ENCODE peak calls at places on chromosomes 1 and 21, in four cellular contexts. F, D, V and P are unnamed samples.

GRCh38 chr1:17539202-17539525 is 334 bp upstream of the ARHGEF10L start:
- DNase-seq in F (no peak), V (no peak), D (no peak), P (no peak)

GRCh38 chr1:2845874-2846273 is 44.4 kb upstream of the TTC34 start:
- DNase-seq in D (no peak), V (no peak), F (no peak), P (no peak)

GRCh38 chr1:232709339-232709738 is 79.4 kb upstream of the SIPA1L2 start:
- DNase-seq in F (no peak), V (no peak), D (no peak), P (no peak)

GRCh38 chr1:212286437-212287131 is 1.4 kb downstream of the PPP2R5A start:
- DNase-seq in V (no peak), D (no peak), F (no peak), P (no peak)

GRCh38 chr1:242712248-242712647 is 187.8 kb upstream of the PLD5 start:
- DNase-seq in F (no peak), V (no peak), D (no peak), P (no peak)

GRCh38 chr21:45228171-45228641 is 59.5 kb downstream of the POFUT2 start:
- DNase-seq in V (no peak), F (no peak), D (no peak), P (no peak)

GRCh38 chr1:8663915-8664331 is 153.5 kb downstream of the RERE start:
- DNase-seq in V (no peak), D (no peak), F (no peak), P (no peak)

GRCh38 chr1:47708658-47709301 is 270.9 kb downstream of the FOXD2 start:
- DNase-seq in D (peak; percentile 52), V (peak; percentile 76), F (no peak), P (no peak)

GRCh38 chr1:145985129-145985501 is 11.3 kb downstream of the TXNIP start:
- DNase-seq in F (no peak), V (no peak), D (no peak), P (no peak)

GRCh38 chr1:201515895-201516294 is 9.0 kb upstream of the CSRP1 start:
- DNase-seq in F (peak; percentile 69), V (no peak), D (no peak), P (no peak)

GRCh38 chr21:45140346-45140940 is 66.1 kb downstream of the ADARB1 start:
- DNase-seq in V (peak; percentile 85), D (peak; percentile 90), F (peak; percentile 83), P (no peak)

GRCh38 chr1:222697858-222698257 is 14.4 kb downstream of the AIDA start:
- DNase-seq in D (no peak), V (no peak), F (no peak), P (no peak)

GRCh38 chr1:27668808-27669723 is 2.9 kb downstream of the IFI6 start:
- DNase-seq in F (peak; percentile 84), D (peak; percentile 85), V (peak; percentile 94), P (no peak)

GRCh38 chr21:30561264-30561895 is at the start of gene KRTAP19-7:
- DNase-seq in D (no peak), F (no peak), V (no peak), P (no peak)

GRCh38 chr1:162678439-162678838 is 46.2 kb downstream of the DDR2 start:
- DNase-seq in F (no peak), D (no peak), V (no peak), P (no peak)

GRCh38 chr1:40179496-40180089 is 18.4 kb downstream of the RLF start:
- DNase-seq in D (no peak), V (no peak), F (no peak), P (no peak)

GRCh38 chr1:28775121-28775942 is 36.6 kb upstream of the OPRD1 start:
- DNase-seq in V (peak; percentile 77), D (no peak), F (peak; percentile 42), P (no peak)

GRCh38 chr1:220695426-220695825 is 5.3 kb downstream of the C1orf115 start:
- DNase-seq in V (no peak), F (peak; percentile 3), D (no peak), P (no peak)

GRCh38 chr1:93219443-93219842 is 38.9 kb downstream of the CCDC18 start:
- DNase-seq in V (no peak), D (no peak), F (no peak), P (peak; percentile 16)

GRCh38 chr1:96971439-96971838 is 249.9 kb downstream of the PTBP2 start:
- DNase-seq in V (no peak), F (no peak), D (no peak), P (no peak)

GRCh38 chr1:213883618-213884017 is 104.2 kb upstream of the PROX1 start:
- DNase-seq in V (no peak), F (no peak), D (no peak), P (no peak)

GRCh38 chr1:207833381-207833780 is 77.5 kb downstream of the CD34 start:
- DNase-seq in D (no peak), V (no peak), F (peak; percentile 46), P (no peak)

GRCh38 chr1:207832796-207833195 is 78.1 kb downstream of the CD34 start:
- DNase-seq in F (no peak), V (no peak), D (no peak), P (no peak)

GRCh38 chr1:207830788-207831187 is 78.9 kb downstream of the CD46 start:
- DNase-seq in F (no peak), D (no peak), V (no peak), P (no peak)

GRCh38 chr1:207829576-207829975 is 77.7 kb downstream of the CD46 start:
- DNase-seq in V (no peak), D (no peak), F (no peak), P (no peak)

GRCh38 chr1:207831517-207832327 is 79.2 kb downstream of the CD34 start:
- DNase-seq in D (no peak), V (no peak), F (no peak), P (peak; percentile 94)
- TF ChIP-seq USF1 in D (no peak), V (no peak), F (peak; percentile 79), P (peak; percentile 67)

DNA sequence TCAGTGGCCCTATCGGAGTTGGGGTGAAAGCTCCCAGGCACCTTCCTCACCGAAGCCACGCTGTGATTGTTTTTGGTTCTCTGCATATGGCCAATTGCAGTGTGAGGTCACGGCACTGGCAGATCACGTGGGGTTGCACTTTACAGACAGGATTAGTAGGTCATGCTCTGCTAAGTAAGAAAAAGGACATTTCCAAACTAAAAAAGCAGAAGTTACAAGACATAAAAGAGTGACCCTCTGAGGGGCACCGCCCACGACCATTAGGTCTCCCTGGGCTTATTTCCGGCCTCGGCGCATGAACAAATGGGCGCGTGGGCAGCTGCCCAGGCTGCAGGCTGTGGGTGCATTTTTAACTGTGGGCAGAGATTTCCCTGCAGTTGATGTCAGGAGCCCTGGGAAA is 2.0 kb downstream of the CAPN9 start:
- DNase-seq in V (no peak), F (no peak), D (no peak), P (peak; percentile 4)
- TF ChIP-seq USF1 in V (no peak), F (peak; percentile 75), D (no peak), P (no peak)

GRCh38 chr1:234533975-234534876 is 55.2 kb upstream of the TARBP1 start:
- DNase-seq in V (no peak), D (peak; percentile 58), F (no peak), P (no peak)

GRCh38 chr1:234535208-234535607 is 56.2 kb upstream of the TARBP1 start:
- DNase-seq in D (no peak), V (no peak), F (no peak), P (no peak)

GRCh38 chr1:234536756-234537155 is 57.8 kb upstream of the TARBP1 start:
- DNase-seq in D (no peak), V (no peak), F (no peak), P (no peak)

GRCh38 chr1:234537236-234537635 is 58.3 kb upstream of the TARBP1 start:
- DNase-seq in D (no peak), V (no peak), F (no peak), P (no peak)

DNA sequence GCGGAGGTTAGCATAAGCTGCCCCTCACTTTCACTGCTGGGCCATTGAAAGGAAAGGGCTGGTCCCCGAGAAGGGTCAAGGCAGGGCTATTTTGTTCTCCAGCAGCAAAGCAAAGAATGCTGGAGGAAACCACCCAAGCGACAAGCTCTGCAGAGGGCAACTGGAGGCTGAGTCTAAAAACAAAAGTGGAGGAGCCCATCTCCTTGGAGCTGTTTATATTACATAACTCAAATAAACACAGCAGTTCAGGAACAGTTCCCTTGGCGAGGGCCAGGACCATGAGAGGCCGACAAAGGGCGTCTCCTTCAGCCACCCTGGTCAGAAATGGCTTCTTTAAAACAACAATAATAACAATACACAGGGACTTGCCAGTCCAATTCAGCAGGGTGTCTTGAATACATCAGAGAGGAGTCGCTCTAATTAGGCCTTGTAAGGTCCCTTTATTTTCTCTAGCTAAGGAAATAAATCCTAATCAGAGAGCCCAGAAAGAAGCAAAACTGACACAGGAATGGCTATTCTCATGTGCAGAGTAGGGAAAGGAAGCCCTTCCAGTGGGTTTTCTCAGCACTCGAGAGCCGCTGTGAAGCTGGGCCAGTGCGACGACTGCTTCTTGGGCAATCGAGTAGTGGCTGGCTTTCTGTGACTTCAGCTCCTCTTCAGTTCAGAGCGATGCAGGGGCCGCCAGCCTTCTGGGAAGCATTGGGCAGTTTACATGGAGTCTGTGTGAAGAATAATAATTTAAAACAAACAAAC is 57.0 kb upstream of the TARBP1 start:
- DNase-seq in D (no peak), F (no peak), V (no peak), P (no peak)
- TF ChIP-seq USF1 in D (no peak), F (no peak), V (no peak), P (no peak)

DNA sequence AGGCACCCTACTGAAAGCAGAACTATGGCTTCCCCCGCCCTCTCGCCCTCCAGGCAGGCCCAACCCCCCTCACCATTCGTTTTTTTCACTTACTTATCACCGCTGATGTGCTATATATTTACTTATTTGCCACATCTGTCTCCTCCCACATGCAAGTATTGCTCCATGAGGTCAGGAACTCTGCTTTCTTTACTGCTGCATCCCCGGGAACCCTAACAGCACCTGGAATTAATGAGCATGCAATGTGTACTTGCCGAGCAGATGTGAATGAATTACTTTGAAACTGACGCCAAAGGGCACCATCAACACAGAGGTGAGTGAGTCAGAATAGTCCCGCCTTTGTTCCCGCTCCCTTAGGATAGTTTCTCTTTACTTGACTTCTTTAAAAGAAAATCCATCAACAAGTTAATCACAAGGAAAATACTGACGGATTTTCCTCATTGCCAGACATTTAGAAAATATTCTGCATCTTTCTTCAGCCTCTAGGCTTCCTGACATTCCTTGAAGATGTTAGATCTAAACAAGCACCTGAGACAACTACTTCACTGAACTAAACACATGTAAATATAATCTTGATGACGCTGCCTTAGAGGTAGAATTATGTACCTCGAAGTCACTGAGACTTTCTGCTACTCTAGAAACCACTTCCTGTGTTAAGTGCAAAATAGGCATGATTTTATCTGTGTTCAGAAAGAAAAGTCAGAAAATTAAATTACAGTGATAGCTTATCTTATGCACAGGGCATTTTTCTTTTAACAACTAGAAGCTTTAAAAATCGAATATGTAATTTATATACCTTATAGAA is 17.5 kb upstream of the RAB4A start:
- DNase-seq in F (no peak), D (peak; percentile 48), V (no peak), P (no peak)
- TF ChIP-seq USF1 in F (no peak), D (no peak), V (no peak), P (no peak)

DNA sequence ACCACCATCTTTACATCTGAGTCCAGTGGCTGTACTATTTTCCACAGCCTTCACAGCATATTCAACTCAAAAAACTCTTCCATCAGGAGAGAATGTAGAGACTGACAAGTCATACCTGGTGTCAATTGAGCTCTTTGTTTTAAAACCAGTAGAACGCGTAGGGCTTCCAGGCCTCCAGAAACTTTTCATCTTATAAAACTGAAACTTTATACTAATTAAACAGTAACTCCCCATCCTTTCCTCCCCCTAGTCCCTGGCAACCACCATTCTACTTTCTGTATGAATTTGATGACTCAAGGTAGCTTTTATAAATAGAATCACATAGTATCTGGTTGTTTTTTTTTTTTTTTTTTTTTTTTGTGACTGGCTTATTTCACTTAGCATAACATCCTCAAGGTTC is 40.2 kb downstream of the ZSCAN20 start:
- DNase-seq in F (no peak), D (no peak), V (no peak), P (no peak)
- TF ChIP-seq USF1 in F (no peak), D (no peak), V (no peak), P (no peak)

GRCh38 chr21:36079671-36080070 is 9.8 kb downstream of the CBR1 start:
- DNase-seq in D (no peak), F (peak; percentile 46), V (no peak), P (no peak)
- TF ChIP-seq USF1 in D (no peak), F (no peak), V (no peak), P (no peak)